ENCODE peak calls at places on chromosomes 5 and 9, in seven cellular contexts. M is NCI-H2029; R is right lobe of liver; W is NB4; D is kidney tubule cell; L is ACHN; G is activated CD4-positive, alpha-beta T cell treated with anti-CD3 and anti-CD28 coated beads, Interleukin-2, amount 50 U/mL, for 4 hours. B is an unnamed sample.

GRCh38 chr5:119255571-119256356 is 100.1 kb upstream of the TNFAIP8 start:
- DNase-seq in M (no peak), R (no peak), W (peak; percentile 38), D (peak; percentile 52), L (peak; percentile 35), G (no peak), B (no peak)

GRCh38 chr9:77562021-77562748 is 85.9 kb downstream of the GNA14 start:
- DNase-seq in M (no peak), R (no peak), W (peak; percentile 20), D (no peak), L (no peak), G (no peak), B (no peak)

GRCh38 chr9:89218040-89218928 is 39.7 kb upstream of the SHC3 start:
- DNase-seq in M (no peak), R (no peak), W (no peak), D (no peak), L (no peak), G (no peak), B (no peak)

GRCh38 chr9:133125706-133126696 is 5.0 kb upstream of the RALGDS start:
- DNase-seq in M (no peak), R (no peak), W (peak; percentile 71), D (no peak), L (no peak), G (no peak), B (no peak)

GRCh38 chr5:143314664-143315063 is 88.8 kb downstream of the NR3C1 start:
- DNase-seq in M (no peak), R (no peak), W (peak; percentile 26), D (peak; percentile 78), L (peak; percentile 14), G (no peak), B (peak; percentile 39)

GRCh38 chr5:54093081-54093492 is 217.3 kb downstream of the ARL15 start:
- DNase-seq in M (no peak), R (no peak), W (no peak), D (no peak), L (no peak), G (no peak), B (no peak)

GRCh38 chr5:178496661-178497060 is 93.5 kb downstream of the COL23A1 start:
- DNase-seq in M (no peak), R (no peak), W (peak; percentile 41), D (no peak), L (no peak), G (no peak), B (no peak)

GRCh38 chr5:102807878-102808502 is 52.9 kb downstream of the PAM start:
- DNase-seq in M (peak; percentile 93), R (no peak), W (no peak), D (peak; percentile 75), L (peak; percentile 39), G (no peak), B (peak; percentile 13)

GRCh38 chr5:129664336-129664937 is 83.5 kb upstream of the MINAR2 start:
- DNase-seq in M (peak; percentile 24), R (no peak), W (peak; percentile 49), D (peak; percentile 58), L (peak; percentile 51), G (peak; percentile 18), B (peak; percentile 73)

GRCh38 chr9:15641301-15641700 is 88.5 kb downstream of the CCDC171 start:
- DNase-seq in M (no peak), R (no peak), W (no peak), D (no peak), L (no peak), G (no peak), B (no peak)

GRCh38 chr5:120901199-120901598 is 437.1 kb downstream of the PRR16 start:
- DNase-seq in M (no peak), R (no peak), W (peak; percentile 31), D (peak; percentile 15), L (no peak), G (no peak), B (no peak)

GRCh38 chr9:90909225-90909624 is 107.6 kb downstream of the SYK start:
- DNase-seq in M (no peak), R (no peak), W (no peak), D (no peak), L (no peak), G (no peak), B (no peak)

GRCh38 chr5:75510417-75510835 is 1.0 kb downstream of the CERT1 start:
- DNase-seq in M (peak; percentile 2), R (no peak), W (peak; percentile 53), D (no peak), L (no peak), G (no peak), B (peak; percentile 42)

GRCh38 chr9:75504721-75505120 is 385.8 kb upstream of the PCSK5 start:
- DNase-seq in M (no peak), R (no peak), W (no peak), D (no peak), L (no peak), G (no peak), B (no peak)

GRCh38 chr9:76394896-76395244 is 644 bp upstream of the RFK start:
- DNase-seq in M (peak; percentile 73), R (peak; percentile 68), W (peak; percentile 89), D (peak; percentile 65), L (no peak), G (peak; percentile 30), B (no peak)

B was measured in kidney glomerular epithelial cell.